ENCODE peak calls at places on chromosomes 13 and 19, in eight cellular contexts. M is testis; O is activated naive CD8-positive, alpha-beta T cell treated with anti-CD3 and anti-CD28 coated beads for 36 hours; N is NCI-H1092; T is dermis microvascular lymphatic vessel endothelial cell; C is non-pigmented ciliary epithelial cell; V is HAP-1; E is activated CD4-positive, CD25-positive, alpha-beta regulatory T cell. G is an unnamed sample.

GRCh38 chr13:28077231-28077630 is 23.1 kb downstream of the FLT3 start:
- DNase-seq in E (no peak), C (no peak), T (no peak), M (no peak), N (no peak), O (no peak), V (no peak), G (no peak)

GRCh38 chr19:48501446-48501960 is 10.1 kb downstream of the LMTK3 start:
- DNase-seq in V (peak; percentile 94), T (no peak), E (no peak), O (peak; percentile 67), N (no peak), C (no peak), M (no peak), G (peak; percentile 99)

GRCh38 chr13:97058896-97059295 is 64.6 kb upstream of the OXGR1 start:
- DNase-seq in V (no peak), T (no peak), N (no peak), C (no peak), O (no peak), M (no peak), E (no peak), G (no peak)

GRCh38 chr13:30744056-30744684 is 8.8 kb downstream of the ALOX5AP start:
- DNase-seq in M (no peak), N (no peak), O (peak; percentile 86), V (no peak), E (peak; percentile 68), C (no peak), T (no peak), G (no peak)

GRCh38 chr19:29535984-29536508 is 10.3 kb downstream of the VSTM2B start:
- DNase-seq in C (no peak), T (no peak), N (no peak), O (no peak), M (no peak), V (no peak), E (no peak), G (peak; percentile 34)

GRCh38 chr19:5891938-5892771 is 11.4 kb downstream of the NDUFA11 start:
- DNase-seq in E (no peak), M (no peak), N (no peak), O (peak; percentile 23), T (no peak), V (peak; percentile 26), C (no peak), G (peak; percentile 61)

GRCh38 chr13:40566811-40567210 is 99.6 kb downstream of the FOXO1 start:
- DNase-seq in E (no peak), N (no peak), M (no peak), T (no peak), V (no peak), C (no peak), O (no peak), G (no peak)

GRCh38 chr13:38667526-38668094 is 19.3 kb upstream of the FREM2 start:
- DNase-seq in V (peak; percentile 57), T (no peak), M (no peak), C (no peak), N (no peak), O (no peak), E (no peak), G (no peak)

GRCh38 chr19:7541481-7541824 is 5.9 kb downstream of the PNPLA6 start:
- DNase-seq in N (no peak), M (no peak), E (no peak), V (no peak), O (no peak), C (no peak), T (no peak), G (no peak)

GRCh38 chr13:54162069-54162468 is 1133.5 kb downstream of the OLFM4 start:
- DNase-seq in C (no peak), O (no peak), E (no peak), T (no peak), M (no peak), V (no peak), N (no peak), G (peak; percentile 40)

GRCh38 chr13:48156466-48156865 is 61.6 kb upstream of the MED4 start:
- DNase-seq in T (no peak), N (no peak), V (no peak), C (no peak), O (peak; percentile 79), E (peak; percentile 58), M (no peak), G (peak; percentile 71)

GRCh38 chr19:5058456-5059190 is 89.7 kb downstream of the KDM4B start:
- DNase-seq in M (no peak), T (no peak), V (no peak), E (no peak), C (no peak), N (peak; percentile 46), O (no peak), G (no peak)

GRCh38 chr13:67614013-67614412 is 383.9 kb upstream of the PCDH9 start:
- DNase-seq in V (no peak), C (no peak), E (no peak), N (no peak), O (no peak), T (no peak), M (no peak), G (no peak)

GRCh38 chr19:15285896-15286591 is 46.3 kb downstream of the BRD4 start:
- DNase-seq in T (no peak), N (no peak), M (no peak), E (no peak), V (no peak), O (no peak), C (no peak), G (no peak)

GRCh38 chr19:49231804-49232203 is 74.2 kb downstream of the TRPM4 start:
- DNase-seq in E (no peak), T (no peak), O (peak; percentile 50), M (no peak), C (no peak), N (no peak), V (no peak), G (no peak)

GRCh38 chr13:22744688-22745452 is 435.9 kb upstream of the SGCG start:
- DNase-seq in N (no peak), V (no peak), C (no peak), M (no peak), E (no peak), O (no peak), T (no peak), G (peak; percentile 36)

GRCh38 chr13:30932481-30933333 is at the start of gene TEX26:
- DNase-seq in T (no peak), C (no peak), N (peak; percentile 14), M (peak; percentile 65), O (no peak), V (no peak), E (no peak), G (peak; percentile 88)

GRCh38 chr13:29883941-29884518 is 33.6 kb upstream of the UBL3 start:
- DNase-seq in E (no peak), N (no peak), M (peak; percentile 32), C (no peak), T (no peak), V (no peak), O (no peak), G (no peak)

GRCh38 chr19:10820173-10820572 is 15.8 kb downstream of the TMED1 start:
- DNase-seq in C (no peak), M (no peak), T (no peak), O (no peak), E (no peak), V (no peak), N (no peak), G (no peak)

GRCh38 chr13:24271611-24272451 is 37.5 kb upstream of the C1QTNF9 start:
- DNase-seq in O (peak; percentile 57), M (peak; percentile 81), C (peak; percentile 18), N (no peak), V (peak; percentile 60), E (peak; percentile 42), T (peak; percentile 47), G (no peak)

GRCh38 chr13:75607447-75607846 is 28.7 kb upstream of the LMO7 start:
- DNase-seq in V (peak; percentile 28), N (no peak), C (no peak), M (no peak), E (no peak), T (no peak), O (no peak), G (no peak)